ENCODE peak calls at places on chromosomes 1 and 21, in seven cellular contexts. One of them, this sample, is unnamed.
A peak's percentile ranks its signal among the peaks of the same experiment; 100 is the strongest.

GRCh38 chr21:42847051-42847707 is 32.2 kb downstream of the WDR4 start:
- DNase-seq in PC-3: no peak
- DNase-seq in esophagus squamous epithelium: no peak
- DNase-seq in lung: no peak
- DNase-seq in mammary epithelial cell: no peak
- DNase-seq in colonic mucosa: no peak
- DNase-seq in kidney: peak; percentile 31
- DNase-seq in this sample: peak; percentile 18

GRCh38 chr1:192453360-192454045 is 122.1 kb upstream of the RGS1 start:
- DNase-seq in PC-3: no peak
- DNase-seq in esophagus squamous epithelium: no peak
- DNase-seq in lung: no peak
- DNase-seq in mammary epithelial cell: no peak
- DNase-seq in colonic mucosa: no peak
- DNase-seq in kidney: no peak
- DNase-seq in this sample: no peak

GRCh38 chr1:38123356-38123755 is 76.8 kb upstream of the POU3F1 start:
- DNase-seq in PC-3: peak; percentile 79
- DNase-seq in esophagus squamous epithelium: no peak
- DNase-seq in lung: no peak
- DNase-seq in mammary epithelial cell: peak; percentile 82
- DNase-seq in colonic mucosa: no peak
- DNase-seq in kidney: no peak
- DNase-seq in this sample: no peak

GRCh38 chr21:35932232-35932911 is 128.0 kb downstream of the SETD4 start:
- DNase-seq in PC-3: peak; percentile 90
- DNase-seq in esophagus squamous epithelium: no peak
- DNase-seq in lung: peak; percentile 39
- DNase-seq in mammary epithelial cell: peak; percentile 92
- DNase-seq in colonic mucosa: no peak
- DNase-seq in kidney: no peak
- DNase-seq in this sample: no peak

GRCh38 chr1:221392453-221392852 is 349.4 kb downstream of the DUSP10 start:
- DNase-seq in PC-3: peak; percentile 85
- DNase-seq in esophagus squamous epithelium: no peak
- DNase-seq in lung: peak; percentile 38
- DNase-seq in mammary epithelial cell: peak; percentile 64
- DNase-seq in colonic mucosa: no peak
- DNase-seq in kidney: no peak
- DNase-seq in this sample: no peak

GRCh38 chr21:29215709-29216108 is 83.0 kb upstream of the BACH1 start:
- DNase-seq in PC-3: no peak
- DNase-seq in esophagus squamous epithelium: no peak
- DNase-seq in lung: no peak
- DNase-seq in mammary epithelial cell: no peak
- DNase-seq in colonic mucosa: peak; percentile 44
- DNase-seq in kidney: no peak
- DNase-seq in this sample: no peak

GRCh38 chr1:61334718-61335589 is 252.6 kb downstream of the NFIA start:
- DNase-seq in PC-3: no peak
- DNase-seq in esophagus squamous epithelium: no peak
- DNase-seq in lung: peak; percentile 38
- DNase-seq in mammary epithelial cell: no peak
- DNase-seq in colonic mucosa: no peak
- DNase-seq in kidney: no peak
- DNase-seq in this sample: peak; percentile 55

GRCh38 chr1:80445021-80445420 is 1355.7 kb upstream of the ADGRL2 start:
- DNase-seq in PC-3: no peak
- DNase-seq in esophagus squamous epithelium: no peak
- DNase-seq in lung: no peak
- DNase-seq in mammary epithelial cell: peak; percentile 59
- DNase-seq in colonic mucosa: no peak
- DNase-seq in kidney: no peak
- DNase-seq in this sample: no peak

GRCh38 chr21:33641339-33642026 is at the start of gene CRYZL1:
- DNase-seq in PC-3: peak; percentile 100
- DNase-seq in esophagus squamous epithelium: peak; percentile 99
- DNase-seq in lung: peak; percentile 100
- DNase-seq in mammary epithelial cell: peak; percentile 100
- DNase-seq in colonic mucosa: peak; percentile 100
- DNase-seq in kidney: peak; percentile 100
- DNase-seq in this sample: peak; percentile 100

GRCh38 chr1:54989968-54990810 is 8.5 kb upstream of the BSND start:
- DNase-seq in PC-3: no peak
- DNase-seq in esophagus squamous epithelium: no peak
- DNase-seq in lung: no peak
- DNase-seq in mammary epithelial cell: no peak
- DNase-seq in colonic mucosa: no peak
- DNase-seq in kidney: peak; percentile 35
- DNase-seq in this sample: no peak

GRCh38 chr1:156464825-156465452 is 35.6 kb downstream of the MEF2D start:
- DNase-seq in PC-3: no peak
- DNase-seq in esophagus squamous epithelium: no peak
- DNase-seq in lung: no peak
- DNase-seq in mammary epithelial cell: no peak
- DNase-seq in colonic mucosa: no peak
- DNase-seq in kidney: no peak
- DNase-seq in this sample: no peak

GRCh38 chr1:156814571-156815260 is 1.9 kb downstream of the SH2D2A start:
- DNase-seq in PC-3: peak; percentile 57
- DNase-seq in esophagus squamous epithelium: no peak
- DNase-seq in lung: no peak
- DNase-seq in mammary epithelial cell: no peak
- DNase-seq in colonic mucosa: no peak
- DNase-seq in kidney: peak; percentile 66
- DNase-seq in this sample: no peak

GRCh38 chr1:151639466-151639865 is 27.6 kb downstream of the SNX27 start:
- DNase-seq in PC-3: no peak
- DNase-seq in esophagus squamous epithelium: no peak
- DNase-seq in lung: no peak
- DNase-seq in mammary epithelial cell: peak; percentile 37
- DNase-seq in colonic mucosa: no peak
- DNase-seq in kidney: no peak
- DNase-seq in this sample: no peak

GRCh38 chr1:200411406-200412257 is 1.8 kb upstream of the ZNF281 start:
- DNase-seq in PC-3: no peak
- DNase-seq in esophagus squamous epithelium: no peak
- DNase-seq in lung: no peak
- DNase-seq in mammary epithelial cell: no peak
- DNase-seq in colonic mucosa: no peak
- DNase-seq in kidney: no peak
- DNase-seq in this sample: peak; percentile 62

GRCh38 chr1:228265167-228265566 is 57.3 kb downstream of the OBSCN start:
- DNase-seq in PC-3: peak; percentile 28
- DNase-seq in esophagus squamous epithelium: no peak
- DNase-seq in lung: no peak
- DNase-seq in mammary epithelial cell: no peak
- DNase-seq in colonic mucosa: no peak
- DNase-seq in kidney: no peak
- DNase-seq in this sample: no peak

GRCh38 chr1:27330786-27331185 is 8.8 kb downstream of the TMEM222 start:
- DNase-seq in PC-3: no peak
- DNase-seq in esophagus squamous epithelium: no peak
- DNase-seq in lung: no peak
- DNase-seq in mammary epithelial cell: no peak
- DNase-seq in colonic mucosa: no peak
- DNase-seq in kidney: no peak
- DNase-seq in this sample: no peak

DNA sequence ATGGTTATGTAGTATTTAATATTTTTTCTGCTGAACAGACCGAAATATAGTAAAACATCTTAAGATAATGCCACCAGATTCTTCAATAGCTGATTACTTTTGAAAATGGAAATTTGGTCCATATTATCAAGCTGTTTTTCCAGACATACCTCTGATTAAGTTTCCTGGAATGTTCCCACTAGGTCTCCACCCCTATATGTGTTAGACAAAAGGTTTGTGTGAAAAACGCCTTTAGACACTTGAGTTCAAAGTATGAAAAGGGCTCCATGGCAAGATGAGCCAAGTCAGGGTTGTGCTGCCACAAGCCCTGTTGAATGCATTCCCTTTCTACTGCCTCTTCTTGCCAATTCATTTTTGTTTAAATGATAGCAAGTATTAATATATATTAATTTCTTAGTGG is 52.7 kb downstream of the ZBTB17 start:
- DNase-seq in PC-3: peak; percentile 55
- DNase-seq in esophagus squamous epithelium: no peak
- DNase-seq in lung: no peak
- DNase-seq in mammary epithelial cell: peak; percentile 85
- DNase-seq in colonic mucosa: no peak
- DNase-seq in kidney: no peak
- DNase-seq in this sample: no peak
- H3K36me3 ChIP-seq in PC-3: peaks cover 49% of the 10 kb centered on the region
- H3K36me3 ChIP-seq in esophagus squamous epithelium: peaks cover 21% of the 10 kb centered on the region
- H3K36me3 ChIP-seq in lung: peaks cover 21% of the 10 kb centered on the region
- H3K36me3 ChIP-seq in mammary epithelial cell: peaks cover 30% of the 10 kb centered on the region
- H3K36me3 ChIP-seq in colonic mucosa: peaks cover 17% of the 10 kb centered on the region
- H3K36me3 ChIP-seq in kidney: peaks cover 21% of the 10 kb centered on the region
- H3K36me3 ChIP-seq in this sample: peaks cover 89% of the 10 kb centered on the region

GRCh38 chr1:88985692-88986091 is 6.7 kb downstream of the KYAT3 start:
- DNase-seq in PC-3: peak; percentile 32
- DNase-seq in esophagus squamous epithelium: no peak
- DNase-seq in lung: no peak
- DNase-seq in mammary epithelial cell: peak; percentile 16
- DNase-seq in colonic mucosa: no peak
- DNase-seq in kidney: no peak
- DNase-seq in this sample: no peak

GRCh38 chr1:88983791-88984552 is 8.5 kb downstream of the KYAT3 start:
- DNase-seq in PC-3: peak; percentile 84
- DNase-seq in esophagus squamous epithelium: no peak
- DNase-seq in lung: no peak
- DNase-seq in mammary epithelial cell: peak; percentile 61
- DNase-seq in colonic mucosa: no peak
- DNase-seq in kidney: no peak
- DNase-seq in this sample: no peak

GRCh38 chr1:88985033-88985432 is 7.4 kb downstream of the KYAT3 start:
- DNase-seq in PC-3: peak; percentile 95
- DNase-seq in esophagus squamous epithelium: no peak
- DNase-seq in lung: no peak
- DNase-seq in mammary epithelial cell: peak; percentile 94
- DNase-seq in colonic mucosa: peak; percentile 26
- DNase-seq in kidney: no peak
- DNase-seq in this sample: no peak

GRCh38 chr1:88982055-88982454 is 10.4 kb downstream of the KYAT3 start:
- DNase-seq in PC-3: peak; percentile 43
- DNase-seq in esophagus squamous epithelium: no peak
- DNase-seq in lung: no peak
- DNase-seq in mammary epithelial cell: peak; percentile 24
- DNase-seq in colonic mucosa: no peak
- DNase-seq in kidney: no peak
- DNase-seq in this sample: no peak

GRCh38 chr1:88984553-88984945 is 7.9 kb downstream of the KYAT3 start:
- DNase-seq in PC-3: no peak
- DNase-seq in esophagus squamous epithelium: no peak
- DNase-seq in lung: no peak
- DNase-seq in mammary epithelial cell: peak; percentile 1
- DNase-seq in colonic mucosa: no peak
- DNase-seq in kidney: no peak
- DNase-seq in this sample: no peak
- H3K36me3 ChIP-seq in PC-3: peaks cover 15% of the 10 kb centered on the region
- H3K36me3 ChIP-seq in esophagus squamous epithelium: peaks cover 9% of the 10 kb centered on the region
- H3K36me3 ChIP-seq in lung: peaks cover 7% of the 10 kb centered on the region
- H3K36me3 ChIP-seq in mammary epithelial cell: peaks cover 7% of the 10 kb centered on the region
- H3K36me3 ChIP-seq in colonic mucosa: no peaks in the 10 kb centered on the region
- H3K36me3 ChIP-seq in kidney: peaks cover 8% of the 10 kb centered on the region
- H3K36me3 ChIP-seq in this sample: peaks cover 20% of the 10 kb centered on the region

DNA sequence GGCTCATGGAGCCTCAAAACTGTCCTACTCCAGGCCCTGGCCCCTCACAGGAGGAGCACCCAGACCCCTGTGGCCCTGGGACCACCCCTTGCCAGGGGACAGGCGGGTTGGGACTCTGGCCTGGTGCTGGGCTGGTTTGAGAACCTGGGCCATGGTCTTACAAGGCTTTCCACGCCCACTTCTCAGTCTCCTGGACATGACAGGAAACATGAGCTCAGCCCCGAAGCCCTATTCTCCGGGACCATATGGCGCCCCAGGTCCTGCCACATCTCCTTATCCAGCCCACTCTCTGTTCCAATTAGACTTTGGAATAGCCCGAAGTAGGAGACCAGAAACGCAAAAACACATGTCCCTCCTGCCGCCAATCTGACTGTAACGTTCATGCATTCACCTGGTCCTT is 47.9 kb downstream of the KCNAB2 start:
- DNase-seq in PC-3: no peak
- DNase-seq in esophagus squamous epithelium: no peak
- DNase-seq in lung: no peak
- DNase-seq in mammary epithelial cell: no peak
- DNase-seq in colonic mucosa: no peak
- DNase-seq in kidney: peak; percentile 45
- DNase-seq in this sample: no peak
- H3K36me3 ChIP-seq in PC-3: no peaks in the 10 kb centered on the region
- H3K36me3 ChIP-seq in esophagus squamous epithelium: no peaks in the 10 kb centered on the region
- H3K36me3 ChIP-seq in lung: peaks cover 10% of the 10 kb centered on the region
- H3K36me3 ChIP-seq in mammary epithelial cell: no peaks in the 10 kb centered on the region
- H3K36me3 ChIP-seq in colonic mucosa: no peaks in the 10 kb centered on the region
- H3K36me3 ChIP-seq in kidney: no peaks in the 10 kb centered on the region
- H3K36me3 ChIP-seq in this sample: no peaks in the 10 kb centered on the region

DNA sequence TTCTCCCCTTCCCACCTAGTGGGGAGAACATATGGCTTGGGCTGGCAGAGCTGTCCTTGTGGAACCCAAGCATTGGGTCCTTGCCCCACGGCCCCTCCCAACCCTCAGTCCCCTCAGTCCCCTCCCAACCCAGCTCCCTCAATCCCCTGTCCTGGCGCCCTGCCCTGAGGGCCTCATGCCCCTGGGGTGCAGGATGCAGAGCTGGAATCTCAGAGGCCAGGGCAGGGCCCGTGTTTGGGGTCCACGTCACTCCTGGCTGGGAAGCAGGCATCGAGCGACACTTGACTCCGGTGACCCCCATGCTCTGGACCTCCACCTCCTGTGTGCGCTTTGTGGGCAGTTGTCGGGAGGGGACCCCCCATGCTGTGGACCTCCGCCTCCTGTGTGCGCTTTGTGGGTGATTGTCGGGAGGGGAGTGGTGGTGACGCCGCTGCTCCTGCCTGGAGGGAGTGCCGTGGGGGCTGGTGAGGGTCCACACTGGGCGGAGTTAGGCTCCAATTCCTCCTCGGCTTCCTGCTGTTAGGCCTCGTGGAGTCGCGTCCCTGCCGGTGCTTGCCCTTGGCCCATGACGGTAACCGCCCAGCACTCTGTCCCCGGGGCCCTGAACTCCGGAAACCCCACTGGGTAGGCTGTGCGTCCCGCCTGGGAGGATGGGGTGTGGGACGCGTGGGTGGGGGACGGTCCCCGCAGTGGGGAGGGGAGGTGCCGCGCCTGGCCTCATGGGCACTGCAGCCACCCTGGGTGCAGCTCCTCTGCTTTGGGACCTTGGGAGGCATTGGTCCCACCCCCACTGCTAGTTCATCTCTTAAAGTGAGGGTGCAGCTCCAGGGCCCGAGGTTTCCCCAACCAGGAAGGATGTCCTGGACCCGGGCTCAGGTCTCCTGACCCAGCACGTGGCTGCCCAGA is 31.2 kb downstream of the SLX9 start:
- DNase-seq in PC-3: no peak
- DNase-seq in esophagus squamous epithelium: no peak
- DNase-seq in lung: no peak
- DNase-seq in mammary epithelial cell: no peak
- DNase-seq in colonic mucosa: no peak
- DNase-seq in kidney: peak; percentile 69
- DNase-seq in this sample: no peak
- H3K36me3 ChIP-seq in PC-3: peaks cover 9% of the 10 kb centered on the region
- H3K36me3 ChIP-seq in esophagus squamous epithelium: no peaks in the 10 kb centered on the region
- H3K36me3 ChIP-seq in lung: peaks cover 35% of the 10 kb centered on the region
- H3K36me3 ChIP-seq in mammary epithelial cell: no peaks in the 10 kb centered on the region
- H3K36me3 ChIP-seq in colonic mucosa: no peaks in the 10 kb centered on the region
- H3K36me3 ChIP-seq in kidney: no peaks in the 10 kb centered on the region
- H3K36me3 ChIP-seq in this sample: no peaks in the 10 kb centered on the region